ENCODE peak calls at places on chromosome 22, in seven cellular contexts. One of them, this sample, is unnamed.

GRCh38 chr22:22552630-22553029 is 6.4 kb downstream of the PRAME start:
- DNase-seq in cardiac fibroblast: peak; percentile 12
- DNase-seq in pancreas: no peak
- DNase-seq in IMR-90: no peak
- DNase-seq in left lung: no peak
- DNase-seq in Caco-2: no peak
- DNase-seq in fibroblast of pulmonary artery: peak; percentile 14
- DNase-seq in this sample: no peak

GRCh38 chr22:27650985-27651384 is 150.6 kb downstream of the MN1 start:
- DNase-seq in pancreas: no peak
- DNase-seq in fibroblast of pulmonary artery: no peak
- DNase-seq in left lung: no peak
- DNase-seq in Caco-2: no peak
- DNase-seq in IMR-90: no peak
- DNase-seq in cardiac fibroblast: no peak
- DNase-seq in this sample: no peak

GRCh38 chr22:31440681-31441080 is 41.3 kb downstream of the DRG1 start:
- DNase-seq in fibroblast of pulmonary artery: no peak
- DNase-seq in left lung: no peak
- DNase-seq in cardiac fibroblast: no peak
- DNase-seq in Caco-2: no peak
- DNase-seq in IMR-90: no peak
- DNase-seq in pancreas: no peak
- DNase-seq in this sample: no peak

GRCh38 chr22:30605449-30606110 is 1.4 kb upstream of the TCN2 start:
- DNase-seq in IMR-90: peak; percentile 25
- DNase-seq in pancreas: peak; percentile 41
- DNase-seq in left lung: peak; percentile 67
- DNase-seq in cardiac fibroblast: peak; percentile 63
- DNase-seq in fibroblast of pulmonary artery: peak; percentile 59
- DNase-seq in Caco-2: no peak
- DNase-seq in this sample: peak; percentile 59

GRCh38 chr22:25125693-25126357 is 73.8 kb upstream of the CRYBB3 start:
- DNase-seq in fibroblast of pulmonary artery: no peak
- DNase-seq in Caco-2: no peak
- DNase-seq in cardiac fibroblast: no peak
- DNase-seq in left lung: no peak
- DNase-seq in pancreas: no peak
- DNase-seq in IMR-90: no peak
- DNase-seq in this sample: no peak

GRCh38 chr22:29156507-29156906 is 49.2 kb upstream of the EMID1 start:
- DNase-seq in left lung: peak; percentile 32
- DNase-seq in pancreas: no peak
- DNase-seq in IMR-90: peak; percentile 5
- DNase-seq in fibroblast of pulmonary artery: peak; percentile 6
- DNase-seq in Caco-2: no peak
- DNase-seq in cardiac fibroblast: peak; percentile 18
- DNase-seq in this sample: no peak

GRCh38 chr22:22408731-22409696 is 99.5 kb downstream of the ZNF280B start:
- DNase-seq in IMR-90: peak; percentile 4
- DNase-seq in cardiac fibroblast: peak; percentile 6
- DNase-seq in Caco-2: no peak
- DNase-seq in fibroblast of pulmonary artery: peak; percentile 28
- DNase-seq in left lung: no peak
- DNase-seq in pancreas: no peak
- DNase-seq in this sample: peak; percentile 39

GRCh38 chr22:27726726-27727449 is 74.7 kb downstream of the MN1 start:
- DNase-seq in Caco-2: no peak
- DNase-seq in cardiac fibroblast: peak; percentile 93
- DNase-seq in fibroblast of pulmonary artery: peak; percentile 93
- DNase-seq in left lung: peak; percentile 72
- DNase-seq in pancreas: no peak
- DNase-seq in IMR-90: peak; percentile 34
- DNase-seq in this sample: peak; percentile 84

GRCh38 chr22:19850482-19851109 is 4.1 kb downstream of the GNB1L start:
- DNase-seq in cardiac fibroblast: no peak
- DNase-seq in Caco-2: no peak
- DNase-seq in fibroblast of pulmonary artery: no peak
- DNase-seq in pancreas: no peak
- DNase-seq in left lung: no peak
- DNase-seq in IMR-90: no peak
- DNase-seq in this sample: no peak

GRCh38 chr22:42742940-42743339 is 22.3 kb upstream of the A4GALT start:
- DNase-seq in Caco-2: no peak
- DNase-seq in left lung: no peak
- DNase-seq in IMR-90: no peak
- DNase-seq in pancreas: no peak
- DNase-seq in cardiac fibroblast: no peak
- DNase-seq in fibroblast of pulmonary artery: no peak
- DNase-seq in this sample: no peak

GRCh38 chr22:33114570-33114969 is 56.4 kb upstream of the SYN3 start:
- DNase-seq in IMR-90: no peak
- DNase-seq in fibroblast of pulmonary artery: no peak
- DNase-seq in left lung: no peak
- DNase-seq in cardiac fibroblast: no peak
- DNase-seq in Caco-2: no peak
- DNase-seq in pancreas: no peak
- DNase-seq in this sample: no peak

GRCh38 chr22:29105468-29105867 is 32.6 kb downstream of the KREMEN1 start:
- DNase-seq in Caco-2: no peak
- DNase-seq in IMR-90: peak; percentile 35
- DNase-seq in cardiac fibroblast: no peak
- DNase-seq in fibroblast of pulmonary artery: no peak
- DNase-seq in pancreas: no peak
- DNase-seq in left lung: no peak
- DNase-seq in this sample: no peak

GRCh38 chr22:32355760-32356159 is 1.9 kb upstream of the RFPL3 start:
- DNase-seq in left lung: no peak
- DNase-seq in fibroblast of pulmonary artery: no peak
- DNase-seq in Caco-2: peak; percentile 59
- DNase-seq in IMR-90: no peak
- DNase-seq in cardiac fibroblast: no peak
- DNase-seq in pancreas: no peak
- DNase-seq in this sample: peak; percentile 45

GRCh38 chr22:19620742-19621371 is 93.4 kb upstream of the SEPTIN5 start:
- DNase-seq in pancreas: no peak
- DNase-seq in fibroblast of pulmonary artery: peak; percentile 11
- DNase-seq in left lung: no peak
- DNase-seq in IMR-90: no peak
- DNase-seq in cardiac fibroblast: peak; percentile 16
- DNase-seq in Caco-2: no peak
- DNase-seq in this sample: no peak

GRCh38 chr22:31526275-31526674 is 29.9 kb downstream of the SFI1 start:
- DNase-seq in IMR-90: no peak
- DNase-seq in Caco-2: no peak
- DNase-seq in cardiac fibroblast: no peak
- DNase-seq in fibroblast of pulmonary artery: no peak
- DNase-seq in left lung: no peak
- DNase-seq in pancreas: no peak
- DNase-seq in this sample: no peak

GRCh38 chr22:19174106-19175025 is 4.2 kb downstream of the SLC25A1 start:
- DNase-seq in left lung: no peak
- DNase-seq in pancreas: no peak
- DNase-seq in IMR-90: peak; percentile 42
- DNase-seq in cardiac fibroblast: peak; percentile 89
- DNase-seq in fibroblast of pulmonary artery: peak; percentile 82
- DNase-seq in Caco-2: peak; percentile 71
- DNase-seq in this sample: peak; percentile 80

GRCh38 chr22:34055525-34056200 is 135.4 kb upstream of the LARGE1 start:
- DNase-seq in IMR-90: no peak
- DNase-seq in pancreas: no peak
- DNase-seq in Caco-2: peak; percentile 61
- DNase-seq in cardiac fibroblast: no peak
- DNase-seq in fibroblast of pulmonary artery: no peak
- DNase-seq in left lung: no peak
- DNase-seq in this sample: no peak

GRCh38 chr22:49199224-49199623 is 628.4 kb downstream of the BRD1 start:
- DNase-seq in Caco-2: no peak
- DNase-seq in left lung: peak; percentile 16
- DNase-seq in pancreas: no peak
- DNase-seq in cardiac fibroblast: no peak
- DNase-seq in fibroblast of pulmonary artery: no peak
- DNase-seq in IMR-90: no peak
- DNase-seq in this sample: no peak

GRCh38 chr22:48316245-48316875 is 1511.3 kb downstream of the BRD1 start:
- DNase-seq in IMR-90: no peak
- DNase-seq in Caco-2: no peak
- DNase-seq in pancreas: no peak
- DNase-seq in cardiac fibroblast: no peak
- DNase-seq in left lung: peak; percentile 14
- DNase-seq in fibroblast of pulmonary artery: no peak
- DNase-seq in this sample: no peak

GRCh38 chr22:37352481-37352880 is 70.2 kb downstream of the CYTH4 start:
- DNase-seq in IMR-90: no peak
- DNase-seq in Caco-2: no peak
- DNase-seq in pancreas: no peak
- DNase-seq in cardiac fibroblast: no peak
- DNase-seq in left lung: no peak
- DNase-seq in fibroblast of pulmonary artery: no peak
- DNase-seq in this sample: no peak

GRCh38 chr22:37354271-37355069 is 72.2 kb downstream of the CYTH4 start:
- DNase-seq in IMR-90: no peak
- DNase-seq in pancreas: no peak
- DNase-seq in Caco-2: no peak
- DNase-seq in fibroblast of pulmonary artery: no peak
- DNase-seq in left lung: no peak
- DNase-seq in cardiac fibroblast: no peak
- DNase-seq in this sample: no peak

GRCh38 chr22:37353839-37354238 is 71.5 kb downstream of the CYTH4 start:
- DNase-seq in pancreas: no peak
- DNase-seq in left lung: no peak
- DNase-seq in Caco-2: no peak
- DNase-seq in fibroblast of pulmonary artery: no peak
- DNase-seq in IMR-90: no peak
- DNase-seq in cardiac fibroblast: no peak
- DNase-seq in this sample: no peak

GRCh38 chr22:37349043-37349814 is 66.9 kb downstream of the CYTH4 start:
- DNase-seq in cardiac fibroblast: no peak
- DNase-seq in IMR-90: no peak
- DNase-seq in Caco-2: no peak
- DNase-seq in left lung: no peak
- DNase-seq in pancreas: no peak
- DNase-seq in fibroblast of pulmonary artery: no peak
- DNase-seq in this sample: no peak

DNA sequence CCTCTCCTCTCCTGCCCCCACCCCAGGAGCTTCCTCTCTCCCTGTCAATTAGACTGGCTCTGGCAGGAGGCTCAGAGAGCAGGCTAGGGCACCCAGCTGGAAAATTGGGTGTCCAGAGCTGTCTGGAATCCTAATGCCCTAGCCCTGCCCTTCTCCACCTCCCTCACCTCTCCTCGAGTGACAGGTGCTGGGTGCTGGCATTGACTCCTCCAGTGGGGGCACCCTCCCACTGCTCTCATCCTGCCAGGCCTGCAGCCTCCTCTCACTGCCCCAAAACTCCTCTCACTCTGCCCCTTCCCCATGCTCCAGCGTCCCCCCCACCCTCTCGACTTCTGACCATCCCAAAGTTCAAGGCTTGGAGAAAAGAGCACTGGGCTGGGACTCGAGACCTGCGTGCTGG is 69.0 kb downstream of the CYTH4 start:
- DNase-seq in IMR-90: no peak
- DNase-seq in fibroblast of pulmonary artery: no peak
- DNase-seq in pancreas: no peak
- DNase-seq in Caco-2: no peak
- DNase-seq in left lung: no peak
- DNase-seq in cardiac fibroblast: no peak
- DNase-seq in this sample: no peak
- TF ChIP-seq CTCF in IMR-90: no peak
- TF ChIP-seq CTCF in fibroblast of pulmonary artery: no peak
- TF ChIP-seq CTCF in pancreas: no peak
- TF ChIP-seq CTCF in Caco-2: no peak
- TF ChIP-seq CTCF in left lung: no peak
- TF ChIP-seq CTCF in cardiac fibroblast: no peak
- TF ChIP-seq CTCF in this sample: no peak

GRCh38 chr22:35310556-35311550 is 11.2 kb downstream of the TOM1 start:
- DNase-seq in left lung: peak; percentile 23
- DNase-seq in IMR-90: no peak
- DNase-seq in pancreas: no peak
- DNase-seq in fibroblast of pulmonary artery: no peak
- DNase-seq in cardiac fibroblast: no peak
- DNase-seq in Caco-2: peak; percentile 58
- DNase-seq in this sample: no peak
- TF ChIP-seq CTCF in left lung: no peak
- TF ChIP-seq CTCF in IMR-90: no peak
- TF ChIP-seq CTCF in pancreas: no peak
- TF ChIP-seq CTCF in fibroblast of pulmonary artery: no peak
- TF ChIP-seq CTCF in cardiac fibroblast: no peak
- TF ChIP-seq CTCF in Caco-2: no peak
- TF ChIP-seq CTCF in this sample: no peak

GRCh38 chr22:23565288-23565941 is 14.7 kb downstream of the IGLL1 start:
- DNase-seq in IMR-90: no peak
- DNase-seq in left lung: no peak
- DNase-seq in fibroblast of pulmonary artery: peak; percentile 3
- DNase-seq in Caco-2: no peak
- DNase-seq in pancreas: no peak
- DNase-seq in cardiac fibroblast: peak; percentile 8
- DNase-seq in this sample: no peak
- TF ChIP-seq CTCF in IMR-90: no peak
- TF ChIP-seq CTCF in left lung: no peak
- TF ChIP-seq CTCF in fibroblast of pulmonary artery: peak; percentile 13
- TF ChIP-seq CTCF in Caco-2: no peak
- TF ChIP-seq CTCF in pancreas: no peak
- TF ChIP-seq CTCF in cardiac fibroblast: peak; percentile 13
- TF ChIP-seq CTCF in this sample: no peak

GRCh38 chr22:41511521-41511968 is 32.7 kb downstream of the POLR3H start:
- DNase-seq in pancreas: no peak
- DNase-seq in Caco-2: no peak
- DNase-seq in fibroblast of pulmonary artery: no peak
- DNase-seq in left lung: no peak
- DNase-seq in cardiac fibroblast: no peak
- DNase-seq in IMR-90: no peak
- DNase-seq in this sample: no peak

GRCh38 chr22:41507330-41508063 is 36.8 kb downstream of the POLR3H start:
- DNase-seq in left lung: no peak
- DNase-seq in cardiac fibroblast: no peak
- DNase-seq in IMR-90: no peak
- DNase-seq in Caco-2: no peak
- DNase-seq in fibroblast of pulmonary artery: no peak
- DNase-seq in pancreas: no peak
- DNase-seq in this sample: no peak

GRCh38 chr22:41512421-41513194 is 31.7 kb downstream of the POLR3H start:
- DNase-seq in IMR-90: peak; percentile 70
- DNase-seq in Caco-2: no peak
- DNase-seq in pancreas: no peak
- DNase-seq in left lung: no peak
- DNase-seq in fibroblast of pulmonary artery: peak; percentile 69
- DNase-seq in cardiac fibroblast: peak; percentile 69
- DNase-seq in this sample: peak; percentile 87

GRCh38 chr22:41504397-41504796 is 35.5 kb downstream of the ACO2 start:
- DNase-seq in IMR-90: no peak
- DNase-seq in pancreas: no peak
- DNase-seq in left lung: no peak
- DNase-seq in fibroblast of pulmonary artery: no peak
- DNase-seq in Caco-2: no peak
- DNase-seq in cardiac fibroblast: peak; percentile 49
- DNase-seq in this sample: peak; percentile 81

DNA sequence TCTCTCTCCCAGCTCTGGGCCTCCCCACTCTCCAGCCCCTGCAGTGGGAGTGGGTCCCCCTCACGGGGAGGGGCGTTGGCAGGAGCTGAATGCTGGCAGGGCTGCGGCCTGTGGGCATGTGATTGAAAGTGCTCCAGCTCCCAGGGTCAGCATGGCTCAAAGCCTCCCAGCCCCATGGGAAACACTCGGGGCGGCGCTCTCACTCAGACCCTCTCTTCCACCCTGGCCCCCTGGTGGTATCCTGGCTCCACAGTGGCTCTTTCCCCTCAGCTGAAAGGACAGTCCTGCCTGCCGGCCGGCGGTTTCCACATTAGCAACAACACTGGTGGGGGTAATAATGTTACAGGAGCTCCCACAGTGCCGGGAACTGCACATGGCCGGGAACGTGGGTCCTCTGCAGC is 35.5 kb downstream of the POLR3H start:
- DNase-seq in Caco-2: no peak
- DNase-seq in fibroblast of pulmonary artery: no peak
- DNase-seq in pancreas: no peak
- DNase-seq in cardiac fibroblast: no peak
- DNase-seq in left lung: no peak
- DNase-seq in IMR-90: no peak
- DNase-seq in this sample: no peak
- TF ChIP-seq CTCF in Caco-2: no peak
- TF ChIP-seq CTCF in fibroblast of pulmonary artery: no peak
- TF ChIP-seq CTCF in pancreas: no peak
- TF ChIP-seq CTCF in cardiac fibroblast: peak; percentile 5
- TF ChIP-seq CTCF in left lung: no peak
- TF ChIP-seq CTCF in IMR-90: no peak
- TF ChIP-seq CTCF in this sample: no peak